ENCODE peak calls at places on chromosomes 7 and 10, in six cellular contexts. L is lower lobe of right lung, O is fibroblast of lung, S is Panc1, Y is heart right ventricle, M is esophagus squamous epithelium. K is an unnamed sample.

GRCh38 chr10:15136960-15137359 is 31.5 kb downstream of the NMT2 start:
- DNase-seq in S (no peak), Y (no peak), M (no peak), L (no peak), O (no peak), K (no peak)

GRCh38 chr10:113087082-113088029 is 137.3 kb downstream of the TCF7L2 start:
- DNase-seq in Y (no peak), S (peak; percentile 96), O (peak; percentile 100), L (peak; percentile 75), M (no peak), K (peak; percentile 76)

GRCh38 chr10:29877798-29878491 is 181.4 kb downstream of the JCAD start:
- DNase-seq in O (peak; percentile 58), L (no peak), S (no peak), M (no peak), Y (peak; percentile 56), K (peak; percentile 77)

GRCh38 chr7:81725496-81726117 is 44.2 kb downstream of the HGF start:
- DNase-seq in Y (no peak), O (peak; percentile 96), L (no peak), M (no peak), S (peak; percentile 47), K (no peak)

GRCh38 chr10:24344279-24344678 is 135.3 kb downstream of the KIAA1217 start:
- DNase-seq in M (no peak), S (no peak), O (peak; percentile 100), Y (no peak), L (no peak), K (no peak)

GRCh38 chr7:143458263-143458662 is 15.0 kb downstream of the TAS2R60 start:
- DNase-seq in L (no peak), M (no peak), Y (no peak), S (no peak), O (peak; percentile 39), K (no peak)

GRCh38 chr10:110850990-110851389 is 20.7 kb upstream of the PDCD4 start:
- DNase-seq in Y (no peak), O (peak; percentile 35), S (no peak), L (no peak), M (no peak), K (no peak)

GRCh38 chr7:7970620-7971307 is 2.2 kb downstream of the GLCCI1 start:
- DNase-seq in L (no peak), M (no peak), Y (no peak), O (peak; percentile 31), S (no peak), K (no peak)

GRCh38 chr10:58177362-58177947 is 90.2 kb downstream of the IPMK start:
- DNase-seq in S (no peak), M (no peak), Y (no peak), O (peak; percentile 36), L (no peak), K (no peak)

GRCh38 chr7:130648580-130648979 is 20.0 kb downstream of the COPG2 start:
- DNase-seq in L (no peak), S (no peak), M (no peak), O (no peak), Y (no peak), K (no peak)

GRCh38 chr10:6195891-6196290 is 6.8 kb upstream of the PFKFB3 start:
- DNase-seq in M (no peak), O (peak; percentile 26), S (no peak), L (no peak), Y (no peak), K (no peak)

GRCh38 chr10:128540806-128541739 is 414.9 kb upstream of the MKI67 start:
- DNase-seq in Y (peak; percentile 23), O (no peak), S (no peak), L (no peak), M (no peak), K (no peak)

GRCh38 chr7:116984917-116985316 is 31.6 kb downstream of the ST7 start:
- DNase-seq in L (no peak), O (peak; percentile 22), S (no peak), Y (no peak), M (no peak), K (no peak)

GRCh38 chr10:12081470-12081869 is 12.7 kb downstream of the DHTKD1 start:
- DNase-seq in O (no peak), S (no peak), M (no peak), Y (no peak), L (no peak), K (no peak)

GRCh38 chr10:20874261-20874660 is 22.9 kb downstream of the NEBL start:
- DNase-seq in O (no peak), M (no peak), S (no peak), Y (no peak), L (no peak), K (no peak)

GRCh38 chr7:105304040-105304895 is 84.5 kb downstream of the SRPK2 start:
- DNase-seq in O (peak; percentile 66), Y (no peak), L (no peak), M (no peak), S (peak; percentile 30), K (no peak)

GRCh38 chr7:17369686-17370426 is 71.4 kb downstream of the AHR start:
- DNase-seq in O (peak; percentile 87), Y (no peak), L (no peak), S (no peak), M (no peak), K (no peak)

GRCh38 chr7:151251328-151251925 is 2.9 kb upstream of the SMARCD3 start:
- DNase-seq in O (peak; percentile 79), Y (peak; percentile 63), M (no peak), S (no peak), L (peak; percentile 74), K (no peak)

GRCh38 chr7:23207029-23207428 is 25.2 kb downstream of the NUP42 start:
- DNase-seq in O (no peak), L (no peak), M (no peak), S (no peak), Y (no peak), K (no peak)

GRCh38 chr10:107476408-107476807 is 311.9 kb upstream of the SORCS1 start:
- DNase-seq in S (no peak), L (no peak), M (no peak), Y (no peak), O (no peak), K (no peak)

GRCh38 chr7:77444123-77444522 is 28.0 kb upstream of the GSAP start:
- DNase-seq in L (no peak), Y (no peak), S (no peak), O (peak; percentile 70), M (no peak), K (no peak)

GRCh38 chr7:95240910-95241309 is 83.4 kb downstream of the PON1 start:
- DNase-seq in O (no peak), Y (no peak), S (no peak), M (no peak), L (no peak), K (no peak)

GRCh38 chr7:27834179-27834921 is 94.4 kb downstream of the TAX1BP1 start:
- DNase-seq in L (no peak), M (no peak), S (no peak), Y (no peak), O (no peak), K (no peak)

GRCh38 chr10:129525408-129525807 is 58.4 kb downstream of the MGMT start:
- DNase-seq in Y (no peak), O (peak; percentile 69), S (no peak), L (no peak), M (no peak), K (no peak)

GRCh38 chr10:116268976-116269375 is 4.0 kb downstream of the GFRA1 start:
- DNase-seq in O (no peak), S (no peak), M (no peak), Y (no peak), L (no peak), K (no peak)
- TF ChIP-seq CTCF in O (no peak), S (peak; percentile 19), M (no peak), Y (peak; percentile 24), L (no peak), K (no peak)

GRCh38 chr10:91197044-91197651 is 23.3 kb upstream of the PCGF5 start:
- DNase-seq in S (no peak), Y (peak; percentile 20), M (no peak), O (peak; percentile 67), L (no peak), K (no peak)

GRCh38 chr10:91196268-91197043 is 24.0 kb upstream of the PCGF5 start:
- DNase-seq in M (no peak), O (peak; percentile 15), Y (no peak), L (no peak), S (no peak), K (no peak)

GRCh38 chr10:91201213-91201996 is 19.1 kb upstream of the PCGF5 start:
- DNase-seq in S (no peak), O (no peak), L (no peak), M (no peak), Y (no peak), K (no peak)

GRCh38 chr10:91200314-91201212 is 19.9 kb upstream of the PCGF5 start:
- DNase-seq in L (no peak), O (no peak), S (no peak), Y (no peak), M (no peak), K (no peak)

GRCh38 chr10:91198781-91199180 is 21.7 kb upstream of the PCGF5 start:
- DNase-seq in S (no peak), Y (no peak), L (no peak), M (no peak), O (peak; percentile 16), K (peak; percentile 57)
- H3K27ac ChIP-seq in S (no peak overlapping the region), Y (peak overlapping the region; percentile 85), L (peak overlapping the region; percentile 63), M (peak overlapping the region; percentile 13), O (peak overlapping the region; percentile 31), K (peak overlapping the region; percentile 25)

DNA sequence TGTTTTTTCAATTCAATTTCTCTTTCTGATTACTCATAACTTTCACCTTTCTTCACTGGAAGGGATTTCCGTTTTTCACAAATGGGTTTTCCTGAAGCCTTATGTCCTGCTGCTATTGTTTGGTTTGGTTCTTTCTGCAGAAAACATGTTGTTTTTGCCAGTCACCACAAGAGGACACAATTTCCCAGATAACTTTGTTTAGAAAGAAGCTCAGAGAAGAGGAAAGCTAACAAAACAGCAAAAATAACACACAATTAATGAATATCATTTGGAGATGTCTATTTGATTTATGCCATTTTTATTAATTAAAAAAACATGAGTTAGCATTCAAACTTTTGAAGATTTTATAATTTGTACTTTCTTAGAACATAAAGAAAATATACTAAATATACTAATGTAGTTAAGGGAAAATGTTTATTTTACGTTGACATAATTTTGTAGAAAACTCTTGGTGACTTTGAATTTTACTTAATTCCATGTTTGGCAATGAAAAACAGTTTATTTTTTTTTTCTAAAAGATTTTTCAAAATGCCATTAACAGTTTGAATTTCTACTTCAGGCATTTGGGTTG is 4.7 kb upstream of the TWIST1 start:
- DNase-seq in L (no peak), Y (no peak), M (no peak), O (peak; percentile 43), S (peak; percentile 22), K (no peak)
- TF ChIP-seq CTCF in L (no peak), Y (peak; percentile 49), M (no peak), O (peak; percentile 79), S (peak; percentile 89), K (peak; percentile 69)

GRCh38 chr7:1455241-1455939 is 3.9 kb downstream of the MICALL2 start:
- DNase-seq in S (no peak), Y (no peak), L (peak; percentile 90), O (no peak), M (no peak), K (no peak)

GRCh38 chr7:1455955-1456354 is 3.3 kb downstream of the MICALL2 start:
- DNase-seq in Y (no peak), O (no peak), M (no peak), S (no peak), L (no peak), K (no peak)

GRCh38 chr7:1457059-1457948 is 2.0 kb downstream of the MICALL2 start:
- DNase-seq in Y (no peak), M (no peak), L (no peak), O (no peak), S (no peak), K (no peak)

GRCh38 chr7:1452205-1452604 is 7.1 kb downstream of the MICALL2 start:
- DNase-seq in M (no peak), O (no peak), S (no peak), L (no peak), Y (no peak), K (no peak)

GRCh38 chr7:1454471-1455065 is 4.7 kb downstream of the MICALL2 start:
- DNase-seq in L (no peak), M (no peak), O (no peak), S (no peak), Y (no peak), K (no peak)
- H3K27ac ChIP-seq in L (peak overlapping the region; percentile 86), M (peak overlapping the region; percentile 76), O (peak overlapping the region; percentile 58), S (peak overlapping the region; percentile 87), Y (peak overlapping the region; percentile 36), K (no peak overlapping the region)